ENCODE peak calls at places on chromosomes 7 and 10, in seven cellular contexts. M is dorsolateral prefrontal cortex, U is lung, F is tibial nerve, L is transverse colon, T is PC-9, Z is AG04450. I is an unnamed sample.

GRCh38 chr7:100152937-100153666 is 4.4 kb downstream of the LAMTOR4 start:
- DNase-seq in M (no peak), U (no peak), F (no peak), L (no peak), T (no peak), Z (no peak), I (no peak)

GRCh38 chr10:35037104-35037503 is 53.0 kb downstream of the CUL2 start:
- DNase-seq in M (no peak), U (no peak), F (no peak), L (no peak), T (no peak), Z (no peak), I (no peak)

GRCh38 chr10:57260175-57260574 is 899.1 kb upstream of the ZWINT start:
- DNase-seq in M (no peak), U (no peak), F (no peak), L (no peak), T (no peak), Z (no peak), I (no peak)

GRCh38 chr10:20672724-20673123 is 224.4 kb downstream of the NEBL start:
- DNase-seq in M (no peak), U (no peak), F (no peak), L (no peak), T (no peak), Z (no peak), I (no peak)

GRCh38 chr10:114694735-114695134 is 36.7 kb upstream of the ABLIM1 start:
- DNase-seq in M (no peak), U (no peak), F (no peak), L (peak), T (no peak), Z (no peak), I (peak)

GRCh38 chr10:104584541-104584940 is 56.5 kb upstream of the SORCS3 start:
- DNase-seq in M (no peak), U (no peak), F (no peak), L (no peak), T (no peak), Z (no peak), I (no peak)

GRCh38 chr7:141238546-141239218 is 164.8 kb downstream of the TMEM178B start:
- DNase-seq in M (no peak), U (no peak), F (no peak), L (no peak), T (no peak), Z (no peak), I (no peak)

GRCh38 chr7:140160308-140160707 is 16.5 kb downstream of the KDM7A start:
- DNase-seq in M (no peak), U (no peak), F (no peak), L (no peak), T (no peak), Z (no peak), I (no peak)

GRCh38 chr7:8881916-8882315 is 448.5 kb downstream of the NXPH1 start:
- DNase-seq in M (no peak), U (no peak), F (no peak), L (no peak), T (no peak), Z (no peak), I (no peak)

GRCh38 chr7:538764-539685 is 19.4 kb upstream of the PDGFA start:
- DNase-seq in M (no peak), U (no peak), F (no peak), L (peak), T (peak), Z (no peak), I (no peak)

GRCh38 chr7:75054744-75055527 is 18.7 kb downstream of the RCC1L start:
- DNase-seq in M (peak), U (peak), F (no peak), L (no peak), T (peak), Z (peak), I (no peak)

GRCh38 chr10:131174651-131175540 is 136.6 kb downstream of the TCERG1L start:
- DNase-seq in M (no peak), U (no peak), F (no peak), L (no peak), T (no peak), Z (no peak), I (no peak)

GRCh38 chr7:39987641-39988347 is 37.7 kb downstream of the CDK13 start:
- DNase-seq in M (no peak), U (no peak), F (no peak), L (no peak), T (no peak), Z (no peak), I (no peak)

GRCh38 chr7:21412291-21412896 is 15.5 kb upstream of the SP4 start:
- DNase-seq in M (no peak), U (no peak), F (no peak), L (no peak), T (no peak), Z (no peak), I (no peak)

GRCh38 chr10:114499630-114500190 is 95.4 kb upstream of the AFAP1L2 start:
- DNase-seq in M (no peak), U (no peak), F (no peak), L (peak), T (peak), Z (no peak), I (no peak)

GRCh38 chr10:109922976-109923921 is at the start of gene XPNPEP1:
- DNase-seq in M (peak), U (peak), F (peak), L (peak), T (peak), Z (peak), I (peak)

GRCh38 chr10:11879387-11880168 is 56.4 kb downstream of the PROSER2 start:
- DNase-seq in M (no peak), U (no peak), F (no peak), L (no peak), T (no peak), Z (no peak), I (no peak)

GRCh38 chr7:151851160-151851751 is 25.7 kb downstream of the PRKAG2 start:
- DNase-seq in M (no peak), U (peak), F (peak), L (no peak), T (peak), Z (no peak), I (no peak)

GRCh38 chr10:112343056-112343806 is 30.7 kb upstream of the ACSL5 start:
- DNase-seq in M (no peak), U (no peak), F (no peak), L (peak), T (no peak), Z (no peak), I (peak)

GRCh38 chr7:69677905-69678793 is 79.9 kb downstream of the AUTS2 start:
- DNase-seq in M (no peak), U (no peak), F (no peak), L (no peak), T (no peak), Z (no peak), I (no peak)

GRCh38 chr7:87202208-87202607 is 17.3 kb downstream of the TMEM243 start:
- DNase-seq in M (no peak), U (no peak), F (no peak), L (no peak), T (no peak), Z (no peak), I (no peak)

GRCh38 chr10:102720337-102720736 is 5.9 kb downstream of the SFXN2 start:
- DNase-seq in M (no peak), U (no peak), F (no peak), L (no peak), T (no peak), Z (no peak), I (no peak)

GRCh38 chr10:13348216-13349017 is at the start of gene SEPHS1:
- DNase-seq in M (peak), U (peak), F (peak), L (peak), T (peak), Z (no peak), I (peak)

GRCh38 chr10:89352039-89352597 is 24.3 kb downstream of the IFIT3 start:
- DNase-seq in M (no peak), U (peak), F (no peak), L (peak), T (peak), Z (peak), I (peak)

GRCh38 chr7:149743481-149743880 is 29.9 kb downstream of the ZNF467 start:
- DNase-seq in M (no peak), U (no peak), F (no peak), L (no peak), T (no peak), Z (no peak), I (no peak)

GRCh38 chr10:61186408-61186807 is 242.4 kb upstream of the RHOBTB1 start:
- DNase-seq in M (no peak), U (no peak), F (no peak), L (no peak), T (no peak), Z (no peak), I (no peak)

GRCh38 chr7:54541941-54542618 is at the start of gene VSTM2A:
- DNase-seq in M (no peak), U (no peak), F (no peak), L (no peak), T (no peak), Z (no peak), I (no peak)

DNA sequence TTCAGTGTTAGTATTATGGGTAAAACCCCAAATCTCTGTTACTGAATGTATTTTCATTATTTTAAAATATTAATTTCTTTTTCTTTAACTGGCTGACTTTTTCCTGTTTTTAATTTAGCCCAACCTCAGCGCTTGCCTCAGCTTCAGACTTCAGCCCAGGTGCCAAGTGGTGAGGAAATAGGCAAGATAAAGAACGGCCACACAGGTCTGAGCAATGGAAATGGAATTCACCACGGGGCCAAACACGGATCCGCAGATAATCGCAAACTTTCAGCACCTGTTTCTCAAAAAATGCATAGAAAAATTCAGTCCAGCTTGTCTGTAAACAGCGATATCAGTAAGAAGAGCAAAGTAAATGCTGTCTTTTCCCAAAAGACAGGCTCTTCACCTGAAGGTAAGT is 57.5 kb downstream of the MDFIC start:
- DNase-seq in M (no peak), U (peak), F (no peak), L (no peak), T (peak), Z (no peak), I (peak)
- H3K27ac ChIP-seq in M (no peak), U (no peak), F (no peak), L (no peak), T (peak), Z (no peak), I (peak)

GRCh38 chr7:116670409-116671036 is 1.5 kb upstream of the MET start:
- DNase-seq in M (no peak), U (no peak), F (no peak), L (no peak), T (no peak), Z (no peak), I (no peak)
- H3K27ac ChIP-seq in M (no peak), U (no peak), F (peak), L (no peak), T (no peak), Z (no peak), I (peak)

DNA sequence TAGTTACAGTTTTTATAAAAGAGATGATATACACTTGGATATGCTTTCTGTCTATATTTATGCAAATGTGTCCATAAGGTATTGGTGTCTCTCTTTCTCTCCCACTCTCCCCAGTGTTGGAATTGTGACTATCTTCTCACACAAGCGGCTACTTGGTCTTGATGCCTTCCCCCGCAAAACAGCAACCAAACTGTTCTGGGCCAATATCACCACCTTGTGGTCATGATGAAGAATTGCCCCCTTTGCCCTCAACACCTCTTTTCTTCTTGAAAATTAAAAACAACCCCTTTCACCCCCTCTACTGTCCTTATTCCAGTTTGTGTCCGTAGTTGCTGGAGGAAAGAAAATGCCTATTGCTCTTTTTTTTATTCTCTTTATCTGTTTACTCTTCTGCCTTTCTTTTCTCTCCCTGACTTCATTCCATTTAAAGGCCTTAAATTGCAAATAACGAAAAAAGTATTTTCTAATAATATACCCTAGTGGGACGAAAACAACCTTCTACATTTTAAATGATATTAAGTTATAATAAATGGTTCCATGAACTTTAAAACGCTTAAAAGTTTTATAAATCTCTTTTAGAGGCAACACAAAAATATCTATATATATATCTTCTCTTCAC is 65.0 kb downstream of the IKZF1 start:
- DNase-seq in M (no peak), U (no peak), F (no peak), L (no peak), T (no peak), Z (no peak), I (no peak)
- H3K27ac ChIP-seq in M (no peak), U (no peak), F (no peak), L (no peak), T (no peak), Z (no peak), I (no peak)

GRCh38 chr10:124650263-124650662 is 93.9 kb downstream of the FAM53B start:
- DNase-seq in M (no peak), U (no peak), F (no peak), L (no peak), T (no peak), Z (no peak), I (no peak)

GRCh38 chr10:124650820-124651401 is 93.3 kb downstream of the FAM53B start:
- DNase-seq in M (no peak), U (no peak), F (no peak), L (no peak), T (no peak), Z (no peak), I (peak)

GRCh38 chr10:124652200-124652599 is 92.0 kb downstream of the FAM53B start:
- DNase-seq in M (no peak), U (no peak), F (no peak), L (no peak), T (no peak), Z (no peak), I (no peak)

GRCh38 chr10:124652701-124653100 is 91.5 kb downstream of the FAM53B start:
- DNase-seq in M (no peak), U (no peak), F (no peak), L (no peak), T (no peak), Z (no peak), I (no peak)

GRCh38 chr10:124651402-124651887 is 92.7 kb downstream of the FAM53B start:
- DNase-seq in M (no peak), U (no peak), F (no peak), L (no peak), T (no peak), Z (no peak), I (no peak)
- H3K27ac ChIP-seq in M (peak), U (peak), F (peak), L (peak), T (no peak), Z (no peak), I (peak)

GRCh38 chr10:75073442-75073841 is 38.0 kb upstream of the SAMD8 start:
- DNase-seq in M (no peak), U (no peak), F (no peak), L (no peak), T (no peak), Z (no peak), I (no peak)

GRCh38 chr10:75070478-75071163 is 40.8 kb upstream of the SAMD8 start:
- DNase-seq in M (no peak), U (no peak), F (no peak), L (no peak), T (no peak), Z (no peak), I (no peak)

GRCh38 chr10:75072727-75073126 is 38.7 kb upstream of the SAMD8 start:
- DNase-seq in M (no peak), U (no peak), F (no peak), L (no peak), T (no peak), Z (no peak), I (no peak)

GRCh38 chr10:75071756-75072155 is 39.7 kb upstream of the SAMD8 start:
- DNase-seq in M (no peak), U (no peak), F (no peak), L (no peak), T (no peak), Z (no peak), I (no peak)

GRCh38 chr10:75071164-75071489 is 40.3 kb upstream of the SAMD8 start:
- DNase-seq in M (no peak), U (no peak), F (no peak), L (no peak), T (no peak), Z (no peak), I (peak)
- H3K27ac ChIP-seq in M (no peak), U (no peak), F (no peak), L (no peak), T (no peak), Z (no peak), I (no peak)

GRCh38 chr7:81641873-81642272 is 128.0 kb downstream of the HGF start:
- DNase-seq in M (no peak), U (no peak), F (no peak), L (no peak), T (no peak), Z (no peak), I (no peak)
- H3K27ac ChIP-seq in M (no peak), U (no peak), F (no peak), L (no peak), T (no peak), Z (no peak), I (no peak)

DNA sequence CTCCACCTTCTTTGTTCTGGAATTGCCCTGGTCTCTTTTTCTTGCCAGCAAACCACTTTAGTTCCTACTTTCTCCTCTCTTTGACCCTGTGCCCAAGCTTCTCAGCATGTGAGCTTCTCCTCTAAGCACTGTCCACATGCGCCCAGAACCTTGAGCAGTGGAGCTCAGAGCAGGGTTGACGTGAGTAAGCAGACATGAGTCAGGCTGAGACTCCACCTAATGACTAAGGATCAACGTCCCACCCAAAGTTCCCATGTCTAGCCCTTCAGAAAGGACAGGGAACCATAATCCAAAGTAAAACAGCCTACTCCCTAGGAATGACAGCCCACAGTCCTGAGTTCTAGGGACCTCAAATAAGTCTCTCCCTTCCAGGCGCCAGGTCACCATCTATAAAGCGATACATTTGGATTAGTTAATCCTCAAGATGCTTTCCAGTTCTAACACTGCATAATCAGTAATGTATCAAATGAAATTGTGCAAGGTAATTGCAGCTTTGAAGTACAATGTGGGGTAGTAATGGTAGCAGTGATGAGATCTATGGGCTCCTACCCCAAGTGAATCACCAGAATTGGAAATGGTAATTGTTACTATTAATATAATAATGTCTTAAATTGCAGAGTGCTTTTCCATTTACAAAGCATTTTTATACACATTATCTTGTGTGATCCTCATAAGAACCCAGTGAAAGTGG is 44.5 kb downstream of the KCNMA1 start:
- DNase-seq in M (no peak), U (no peak), F (no peak), L (peak), T (peak), Z (peak), I (no peak)
- H3K27ac ChIP-seq in M (peak), U (no peak), F (no peak), L (peak), T (peak), Z (peak), I (no peak)

GRCh38 chr7:45242261-45242660 is 84.7 kb downstream of the RAMP3 start:
- DNase-seq in M (no peak), U (peak), F (no peak), L (no peak), T (no peak), Z (no peak), I (no peak)

GRCh38 chr7:45242698-45243097 is 85.1 kb downstream of the RAMP3 start:
- DNase-seq in M (no peak), U (peak), F (no peak), L (no peak), T (no peak), Z (no peak), I (no peak)

GRCh38 chr7:45240926-45241325 is 83.3 kb downstream of the RAMP3 start:
- DNase-seq in M (no peak), U (peak), F (no peak), L (no peak), T (no peak), Z (no peak), I (no peak)

GRCh38 chr7:45240187-45240776 is 82.7 kb downstream of the RAMP3 start:
- DNase-seq in M (no peak), U (peak), F (no peak), L (no peak), T (no peak), Z (no peak), I (no peak)

GRCh38 chr7:45241339-45242109 is 83.9 kb downstream of the RAMP3 start:
- DNase-seq in M (no peak), U (peak), F (no peak), L (no peak), T (no peak), Z (no peak), I (no peak)
- H3K27ac ChIP-seq in M (no peak), U (peak), F (no peak), L (no peak), T (no peak), Z (no peak), I (no peak)

DNA sequence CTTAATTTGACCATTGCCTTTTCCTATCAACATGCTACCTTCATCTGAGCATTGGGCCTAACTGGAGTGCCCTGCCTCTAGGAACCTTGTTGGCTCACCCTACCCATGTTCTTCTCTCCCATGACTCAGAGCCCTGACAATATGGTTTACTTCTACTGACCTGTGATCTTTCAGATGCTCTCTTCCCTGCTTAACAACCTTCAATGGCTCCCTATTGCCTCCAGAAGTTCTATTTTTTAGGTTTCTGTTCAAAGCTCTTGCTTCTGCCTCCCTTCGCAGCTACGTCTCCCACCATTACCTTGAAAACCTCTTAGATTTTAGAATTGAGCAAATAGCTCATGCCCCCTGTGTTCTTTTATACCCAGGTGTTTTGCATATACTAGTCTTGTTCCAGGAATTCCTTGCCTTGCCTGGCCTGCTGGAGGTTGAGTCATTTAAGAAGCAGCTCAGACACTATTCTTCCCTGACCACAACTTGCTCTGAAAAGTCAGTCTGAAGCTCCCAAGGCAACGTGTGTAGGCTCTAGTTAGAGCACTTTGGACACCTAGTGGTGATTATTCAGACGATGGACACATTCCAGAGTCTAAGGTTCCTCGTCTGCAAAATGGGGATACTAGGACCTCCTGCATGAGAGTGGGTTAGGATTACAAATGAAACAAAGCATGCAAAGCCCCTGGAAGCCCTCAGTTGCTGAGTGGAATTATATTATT is 64.4 kb upstream of the EMX2 start:
- DNase-seq in M (no peak), U (no peak), F (no peak), L (no peak), T (peak), Z (no peak), I (no peak)
- H3K27ac ChIP-seq in M (no peak), U (no peak), F (peak), L (peak), T (no peak), Z (no peak), I (no peak)